ENCODE peak calls at places on chromosomes 6 and 20, in ten cellular contexts. L is brain microvascular endothelial cell, V is mucosa of gallbladder, I is OCI-M1, K is SW 1271, A is IMR-90, Y is GOT3, J is LoVo, P is NT2/D1, D is GM20000. F is an unnamed sample.

GRCh38 chr6:112539355-112539754 is 192.2 kb downstream of the RFPL4B start:
- DNase-seq in L (no peak), V (no peak), I (no peak), K (no peak), A (no peak), Y (no peak), J (no peak), P (no peak), D (no peak), F (no peak)

GRCh38 chr6:137867685-137868509 is 838 bp downstream of the TNFAIP3 start:
- DNase-seq in L (no peak), V (no peak), I (peak), K (no peak), A (peak), Y (no peak), J (no peak), P (no peak), D (peak), F (peak)

GRCh38 chr6:142551145-142551811 is 249.5 kb downstream of the ADGRG6 start:
- DNase-seq in L (no peak), V (peak), I (no peak), K (no peak), A (no peak), Y (no peak), J (peak), P (no peak), D (no peak), F (peak)

GRCh38 chr20:34220581-34220980 is 20.6 kb upstream of the ASIP start:
- DNase-seq in L (peak), V (no peak), I (no peak), K (peak), A (peak), Y (no peak), J (no peak), P (no peak), D (no peak), F (no peak)

GRCh38 chr20:56431451-56431850 is 19.4 kb downstream of the CASS4 start:
- DNase-seq in L (no peak), V (no peak), I (no peak), K (no peak), A (no peak), Y (no peak), J (no peak), P (no peak), D (no peak), F (no peak)

GRCh38 chr6:129686941-129687627 is 22.9 kb downstream of the ARHGAP18 start:
- DNase-seq in L (peak), V (no peak), I (peak), K (peak), A (peak), Y (no peak), J (no peak), P (no peak), D (peak), F (peak)

GRCh38 chr6:68108243-68108835 is 526.7 kb upstream of the ADGRB3 start:
- DNase-seq in L (peak), V (no peak), I (peak), K (peak), A (peak), Y (no peak), J (no peak), P (no peak), D (no peak), F (no peak)

GRCh38 chr6:47440722-47441121 is 36.9 kb upstream of the CD2AP start:
- DNase-seq in L (no peak), V (peak), I (no peak), K (no peak), A (no peak), Y (no peak), J (peak), P (no peak), D (peak), F (no peak)

GRCh38 chr6:49964064-49964463 is at the start of gene DEFB114:
- DNase-seq in L (no peak), V (no peak), I (no peak), K (no peak), A (no peak), Y (no peak), J (no peak), P (no peak), D (no peak), F (no peak)

GRCh38 chr6:75143186-75143585 is 62.7 kb downstream of the COL12A1 start:
- DNase-seq in L (peak), V (no peak), I (no peak), K (no peak), A (peak), Y (no peak), J (no peak), P (no peak), D (no peak), F (no peak)

GRCh38 chr6:144297498-144298166 is 12.5 kb downstream of the UTRN start:
- DNase-seq in L (no peak), V (no peak), I (no peak), K (no peak), A (no peak), Y (no peak), J (no peak), P (no peak), D (no peak), F (no peak)

GRCh38 chr20:50969416-50969815 is 10.8 kb downstream of the MOCS3 start:
- DNase-seq in L (no peak), V (no peak), I (no peak), K (no peak), A (no peak), Y (no peak), J (no peak), P (no peak), D (no peak), F (no peak)

GRCh38 chr6:33172307-33173227 is 19.7 kb downstream of the COL11A2 start:
- DNase-seq in L (peak), V (no peak), I (peak), K (no peak), A (peak), Y (no peak), J (peak), P (peak), D (peak), F (peak)

GRCh38 chr6:22755605-22756004 is 186.2 kb downstream of the HDGFL1 start:
- DNase-seq in L (no peak), V (no peak), I (no peak), K (no peak), A (no peak), Y (no peak), J (no peak), P (no peak), D (no peak), F (no peak)

GRCh38 chr6:125826695-125827463 is 36.1 kb downstream of the NCOA7 start:
- DNase-seq in L (no peak), V (no peak), I (no peak), K (no peak), A (no peak), Y (no peak), J (no peak), P (no peak), D (no peak), F (no peak)

GRCh38 chr6:2103644-2104523 is 141.5 kb downstream of the GMDS start:
- DNase-seq in L (peak), V (no peak), I (peak), K (peak), A (peak), Y (no peak), J (peak), P (no peak), D (peak), F (peak)

GRCh38 chr20:38108438-38109024 is 56.5 kb downstream of the TGM2 start:
- DNase-seq in L (no peak), V (no peak), I (no peak), K (no peak), A (peak), Y (no peak), J (no peak), P (no peak), D (no peak), F (no peak)

GRCh38 chr6:37308084-37308817 is 45.5 kb upstream of the RNF8 start:
- DNase-seq in L (no peak), V (no peak), I (no peak), K (no peak), A (peak), Y (no peak), J (no peak), P (no peak), D (no peak), F (no peak)

GRCh38 chr20:32777177-32777956 is 15.2 kb downstream of the DNMT3B start:
- DNase-seq in L (no peak), V (no peak), I (no peak), K (no peak), A (no peak), Y (no peak), J (no peak), P (no peak), D (no peak), F (no peak)

GRCh38 chr20:4192378-4193048 is 177.2 kb upstream of the RNF24 start:
- DNase-seq in L (peak), V (no peak), I (peak), K (no peak), A (no peak), Y (no peak), J (no peak), P (no peak), D (no peak), F (peak)

GRCh38 chr6:57158658-57159057 is 13.5 kb upstream of the BAG2 start:
- DNase-seq in L (no peak), V (no peak), I (no peak), K (no peak), A (peak), Y (no peak), J (no peak), P (no peak), D (no peak), F (no peak)

GRCh38 chr20:63534427-63534830 is 2.7 kb downstream of the PTK6 start:
- DNase-seq in L (no peak), V (no peak), I (no peak), K (no peak), A (no peak), Y (no peak), J (no peak), P (no peak), D (no peak), F (no peak)

GRCh38 chr6:150651808-150652473 is 52.3 kb downstream of the PLEKHG1 start:
- DNase-seq in L (no peak), V (no peak), I (no peak), K (no peak), A (no peak), Y (no peak), J (no peak), P (no peak), D (no peak), F (no peak)

GRCh38 chr20:3080939-3081388 is 3.6 kb downstream of the AVP start:
- DNase-seq in L (no peak), V (no peak), I (no peak), K (no peak), A (peak), Y (peak), J (peak), P (no peak), D (no peak), F (no peak)

GRCh38 chr6:126788961-126789365 is 329.5 kb upstream of the RSPO3 start:
- DNase-seq in L (no peak), V (no peak), I (no peak), K (no peak), A (no peak), Y (no peak), J (no peak), P (no peak), D (no peak), F (no peak)

GRCh38 chr6:40077315-40077714 is 143.1 kb upstream of the MOCS1 start:
- DNase-seq in L (no peak), V (no peak), I (no peak), K (no peak), A (no peak), Y (no peak), J (no peak), P (no peak), D (no peak), F (no peak)

GRCh38 chr6:41719796-41720620 is 15.4 kb downstream of the TFEB start:
- DNase-seq in L (no peak), V (no peak), I (no peak), K (no peak), A (no peak), Y (no peak), J (no peak), P (no peak), D (peak), F (no peak)

GRCh38 chr6:44133003-44133931 is 5.9 kb downstream of the TMEM63B start:
- DNase-seq in L (no peak), V (peak), I (peak), K (peak), A (peak), Y (no peak), J (no peak), P (no peak), D (no peak), F (peak)

GRCh38 chr6:6148192-6148815 is 141.6 kb upstream of the NRN1 start:
- DNase-seq in L (no peak), V (no peak), I (no peak), K (no peak), A (no peak), Y (no peak), J (no peak), P (no peak), D (no peak), F (no peak)

GRCh38 chr20:23243791-23244190 is 106.8 kb upstream of the NXT1 start:
- DNase-seq in L (no peak), V (no peak), I (no peak), K (no peak), A (no peak), Y (no peak), J (no peak), P (no peak), D (no peak), F (no peak)

GRCh38 chr6:20877008-20877937 is 343.0 kb downstream of the CDKAL1 start:
- DNase-seq in L (peak), V (peak), I (no peak), K (peak), A (peak), Y (no peak), J (peak), P (no peak), D (peak), F (peak)

GRCh38 chr6:73460044-73460443 is 1.5 kb upstream of the MTO1 start:
- DNase-seq in L (no peak), V (no peak), I (peak), K (no peak), A (no peak), Y (no peak), J (no peak), P (no peak), D (no peak), F (peak)

GRCh38 chr6:41502607-41503434 is 43.4 kb upstream of the FOXP4 start:
- DNase-seq in L (no peak), V (no peak), I (no peak), K (no peak), A (no peak), Y (no peak), J (no peak), P (no peak), D (no peak), F (peak)

GRCh38 chr6:108464506-108465084 is 96.1 kb upstream of the FOXO3 start:
- DNase-seq in L (no peak), V (no peak), I (no peak), K (no peak), A (no peak), Y (no peak), J (no peak), P (no peak), D (no peak), F (no peak)

GRCh38 chr6:53148684-53149083 is at the start of gene GCM1:
- DNase-seq in L (no peak), V (no peak), I (no peak), K (no peak), A (no peak), Y (no peak), J (peak), P (no peak), D (no peak), F (no peak)

GRCh38 chr20:8414611-8415274 is 282.7 kb downstream of the PLCB1 start:
- DNase-seq in L (peak), V (no peak), I (no peak), K (no peak), A (peak), Y (no peak), J (no peak), P (no peak), D (no peak), F (no peak)

GRCh38 chr20:37538003-37538402 is 10.3 kb upstream of the BLCAP start:
- DNase-seq in L (peak), V (peak), I (peak), K (no peak), A (peak), Y (no peak), J (no peak), P (no peak), D (no peak), F (peak)

GRCh38 chr6:111676383-111676782 is 70.7 kb upstream of the TRAF3IP2 start:
- DNase-seq in L (no peak), V (no peak), I (no peak), K (no peak), A (no peak), Y (no peak), J (no peak), P (no peak), D (no peak), F (no peak)

F was measured in NB4.